ENCODE peak calls at places on chromosome 13, in eight cellular contexts. X is tibial artery, B is cardiac muscle cell, G is tibial nerve, S is H9, Q is kidney, J is Karpas-422, N is heart left ventricle. A is an unnamed sample.

GRCh38 chr13:106230450-106230849 is 305.0 kb downstream of the EFNB2 start:
- DNase-seq in J (no peak), S (no peak), N (no peak), B (peak; percentile 29), G (no peak), X (no peak), Q (no peak), A (no peak)

GRCh38 chr13:80132741-80133601 is 208.0 kb downstream of the SPRY2 start:
- DNase-seq in G (peak; percentile 13), N (no peak), J (no peak), Q (peak; percentile 77), B (peak; percentile 85), S (no peak), X (peak; percentile 82), A (peak; percentile 51)

GRCh38 chr13:44309771-44310767 is 63.6 kb upstream of the SERP2 start:
- DNase-seq in B (no peak), N (peak; percentile 63), X (no peak), G (no peak), S (no peak), Q (no peak), J (no peak), A (no peak)

GRCh38 chr13:44274838-44275237 is 98.8 kb upstream of the SERP2 start:
- DNase-seq in Q (no peak), G (no peak), S (no peak), J (peak; percentile 43), B (no peak), X (no peak), N (no peak), A (no peak)

GRCh38 chr13:23547000-23547590 is 23.1 kb upstream of the TNFRSF19 start:
- DNase-seq in J (no peak), B (peak; percentile 67), X (peak; percentile 66), Q (peak; percentile 71), N (peak; percentile 80), S (peak; percentile 51), G (peak; percentile 27), A (no peak)

GRCh38 chr13:77513719-77514335 is 21.7 kb upstream of the SCEL start:
- DNase-seq in X (no peak), Q (no peak), J (peak; percentile 55), B (no peak), G (no peak), N (no peak), S (no peak), A (no peak)

GRCh38 chr13:46656786-46657185 is 103.8 kb downstream of the LRCH1 start:
- DNase-seq in N (no peak), Q (no peak), J (peak; percentile 23), G (no peak), S (no peak), B (no peak), X (no peak), A (no peak)

GRCh38 chr13:23741879-23742510 is 147.2 kb downstream of the MIPEP start:
- DNase-seq in S (peak; percentile 66), N (no peak), Q (no peak), J (peak; percentile 49), X (no peak), B (no peak), G (no peak), A (no peak)

GRCh38 chr13:114108141-114108761 is 24.2 kb downstream of the RASA3 start:
- DNase-seq in Q (peak; percentile 62), S (no peak), G (peak; percentile 11), J (no peak), X (peak; percentile 48), N (peak; percentile 29), B (no peak), A (no peak)

GRCh38 chr13:89238496-89238895 is 1567.3 kb downstream of the SLITRK5 start:
- DNase-seq in X (no peak), Q (no peak), S (no peak), N (no peak), G (no peak), B (no peak), J (no peak), A (no peak)

GRCh38 chr13:95073826-95074345 is 227.4 kb downstream of the ABCC4 start:
- DNase-seq in B (peak; percentile 15), S (no peak), Q (no peak), X (no peak), N (no peak), J (no peak), G (no peak), A (no peak)

GRCh38 chr13:97340399-97340798 is 93.6 kb upstream of the RAP2A start:
- DNase-seq in B (no peak), N (no peak), J (no peak), G (no peak), S (no peak), X (no peak), Q (no peak), A (no peak)

GRCh38 chr13:39538826-39539555 is 64.0 kb downstream of the LHFPL6 start:
- DNase-seq in X (no peak), S (no peak), J (no peak), N (no peak), G (no peak), Q (no peak), B (no peak), A (no peak)

GRCh38 chr13:51821666-51822065 is 17.7 kb upstream of the DHRS12 start:
- DNase-seq in S (no peak), Q (no peak), J (peak; percentile 90), X (no peak), G (no peak), N (no peak), B (no peak), A (no peak)

GRCh38 chr13:76339649-76340048 is 546.6 kb downstream of the KCTD12 start:
- DNase-seq in J (peak; percentile 56), G (no peak), N (no peak), S (no peak), B (no peak), Q (no peak), X (no peak), A (no peak)

GRCh38 chr13:101121608-101122007 is 294.7 kb downstream of the NALCN start:
- DNase-seq in S (no peak), N (no peak), X (no peak), G (no peak), B (no peak), J (no peak), Q (no peak), A (no peak)

GRCh38 chr13:99256709-99257108 is 1.5 kb downstream of the GPR18 start:
- DNase-seq in G (no peak), N (no peak), B (peak; percentile 61), Q (no peak), S (no peak), X (no peak), J (peak; percentile 78), A (no peak)

GRCh38 chr13:52924241-52925148 is 76.1 kb upstream of the PCDH8 start:
- DNase-seq in S (no peak), Q (no peak), X (no peak), J (no peak), N (no peak), B (no peak), G (no peak), A (no peak)

GRCh38 chr13:110340812-110341444 is 33.8 kb downstream of the COL4A2 start:
- DNase-seq in N (peak; percentile 86), S (no peak), G (peak; percentile 34), J (no peak), Q (peak; percentile 95), B (peak; percentile 85), X (peak; percentile 97), A (no peak)

GRCh38 chr13:27283906-27284523 is 13.4 kb downstream of the RASL11A start:
- DNase-seq in X (no peak), Q (no peak), G (no peak), N (no peak), B (peak; percentile 44), J (peak; percentile 78), S (peak; percentile 19), A (peak; percentile 38)

GRCh38 chr13:66849706-66850105 is 380.4 kb downstream of the PCDH9 start:
- DNase-seq in B (no peak), S (peak; percentile 36), G (no peak), X (no peak), J (no peak), Q (no peak), N (no peak), A (no peak)

GRCh38 chr13:33310245-33311038 is 24.9 kb upstream of the STARD13 start:
- DNase-seq in N (no peak), X (no peak), B (no peak), Q (no peak), S (no peak), G (no peak), J (no peak), A (no peak)
- H3K27ac ChIP-seq in N (no peak overlapping the region), X (no peak overlapping the region), B (no peak overlapping the region), Q (no peak overlapping the region), S (no peak overlapping the region), G (peak overlapping the region; percentile 28), J (no peak overlapping the region), A (no peak overlapping the region)

GRCh38 chr13:30906411-30906990 is 430 bp downstream of the MEDAG start:
- DNase-seq in S (peak; percentile 39), J (no peak), X (peak; percentile 77), B (peak; percentile 33), G (no peak), N (no peak), Q (peak; percentile 75), A (peak; percentile 53)
- H3K27ac ChIP-seq in S (no peak overlapping the region), J (no peak overlapping the region), X (peak overlapping the region; percentile 96), B (no peak overlapping the region), G (peak overlapping the region; percentile 89), N (no peak overlapping the region), Q (no peak overlapping the region), A (no peak overlapping the region)

GRCh38 chr13:37179646-37180045 is 74.2 kb upstream of the CSNK1A1L start:
- DNase-seq in Q (no peak), B (no peak), J (no peak), N (no peak), X (no peak), G (no peak), S (no peak), A (no peak)

GRCh38 chr13:37173214-37173613 is 67.8 kb upstream of the CSNK1A1L start:
- DNase-seq in B (peak; percentile 39), Q (no peak), X (no peak), N (no peak), J (no peak), G (no peak), S (no peak), A (no peak)

DNA sequence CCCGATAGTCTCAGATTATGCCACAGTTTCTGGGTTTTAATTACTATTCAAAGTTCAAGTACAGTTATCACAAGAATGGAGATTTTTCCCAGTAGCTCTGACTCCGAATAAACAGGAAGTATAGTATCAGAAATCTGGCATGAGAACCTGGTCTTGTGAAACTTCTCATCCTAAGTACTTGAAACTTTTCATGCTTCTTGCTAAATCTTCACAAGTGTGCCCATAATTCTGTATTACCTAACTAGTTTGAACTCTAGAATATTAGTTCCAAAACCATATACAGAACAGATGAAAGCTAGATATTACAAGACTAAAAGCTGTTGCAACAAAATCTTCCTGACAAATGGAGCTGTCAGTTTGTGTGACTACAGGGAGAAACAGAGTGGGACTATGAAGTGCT is 70.5 kb upstream of the CSNK1A1L start:
- DNase-seq in S (no peak), B (peak; percentile 96), J (no peak), X (no peak), Q (no peak), N (no peak), G (no peak), A (no peak)
- H3K27ac ChIP-seq in S (no peak overlapping the region), B (no peak overlapping the region), J (no peak overlapping the region), X (no peak overlapping the region), Q (no peak overlapping the region), N (no peak overlapping the region), G (no peak overlapping the region), A (no peak overlapping the region)

DNA sequence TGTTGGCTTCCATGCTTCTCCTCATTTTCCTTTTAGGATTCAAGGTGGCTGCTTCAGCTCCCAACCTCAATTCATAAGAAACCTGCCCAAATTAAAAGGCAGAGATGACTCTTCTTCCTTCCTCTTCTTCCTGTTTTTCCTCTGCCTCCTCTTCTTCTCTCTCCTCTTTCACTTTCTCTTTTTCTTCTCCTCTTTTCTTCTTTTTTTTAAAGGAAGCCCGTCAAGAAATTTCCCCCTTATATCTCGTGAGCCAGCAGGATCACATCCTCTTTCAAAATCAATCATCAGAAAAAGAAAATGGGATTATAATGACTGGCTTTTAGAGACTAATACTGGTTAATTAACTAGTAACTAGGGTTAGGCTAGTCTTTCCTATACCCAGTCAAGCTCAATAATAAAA is 220.3 kb downstream of the NBEA start:
- DNase-seq in B (no peak), Q (no peak), G (no peak), J (no peak), X (no peak), S (no peak), N (no peak), A (no peak)
- H3K27ac ChIP-seq in B (no peak overlapping the region), Q (no peak overlapping the region), G (peak overlapping the region; percentile 19), J (no peak overlapping the region), X (no peak overlapping the region), S (no peak overlapping the region), N (no peak overlapping the region), A (no peak overlapping the region)